ENCODE peak calls at places on chromosomes 2 and 18, in six cellular contexts. V is SJSA1, S is astrocyte, A is suprapubic skin, R is fibroblast of lung, P is PC-3. Q is an unnamed sample. For H3K36me3, the result is how much of the 10 kb centered on the place peaks cover.

GRCh38 chr2:65282492-65283053 is 54.9 kb downstream of the ACTR2 start:
- DNase-seq in A (no peak), S (no peak), R (no peak), P (no peak), V (no peak), Q (peak)

GRCh38 chr18:53780666-53781065 is 443.8 kb downstream of the MBD2 start:
- DNase-seq in R (no peak), A (no peak), S (no peak), V (no peak), P (no peak), Q (no peak)

GRCh38 chr2:224442092-224442999 is 40.4 kb upstream of the FAM124B start:
- DNase-seq in S (peak), V (no peak), R (peak), A (no peak), P (peak), Q (no peak)

GRCh38 chr2:221203138-221203537 is 369.0 kb downstream of the EPHA4 start:
- DNase-seq in S (no peak), A (no peak), P (no peak), R (no peak), V (no peak), Q (no peak)

GRCh38 chr2:3956344-3956743 is 253.0 kb downstream of the DCDC2C start:
- DNase-seq in R (no peak), P (no peak), V (no peak), S (no peak), A (no peak), Q (no peak)

GRCh38 chr2:224284134-224284946 is 117.6 kb downstream of the FAM124B start:
- DNase-seq in S (no peak), P (peak), A (no peak), V (peak), R (peak), Q (no peak)

GRCh38 chr2:178914259-178914849 is 107.1 kb upstream of the TTN start:
- DNase-seq in R (peak), A (peak), S (peak), V (peak), P (peak), Q (peak)

GRCh38 chr2:179541586-179541985 is 277.0 kb upstream of the SESTD1 start:
- DNase-seq in P (no peak), R (no peak), A (no peak), V (no peak), S (no peak), Q (no peak)

GRCh38 chr2:28810384-28811285 is at the start of gene SPDYA:
- DNase-seq in A (peak), V (peak), R (peak), S (peak), P (peak), Q (peak)

GRCh38 chr2:202172439-202173191 is 65.8 kb downstream of the SUMO1 start:
- DNase-seq in A (no peak), S (no peak), R (no peak), V (no peak), P (no peak), Q (no peak)
- H3K4me3 ChIP-seq in A (no peak), S (no peak), R (no peak), V (no peak), P (no peak), Q (no peak)

GRCh38 chr2:207103132-207103531 is 62.6 kb downstream of the KLF7 start:
- DNase-seq in P (no peak), V (no peak), S (no peak), A (no peak), R (no peak), Q (no peak)
- H3K36me3 ChIP-seq in P (under half), V (under half), S (under half), A (under half), R (under half), Q (under half)

GRCh38 chr18:5892772-5893431 is 2.4 kb downstream of the TMEM200C start:
- DNase-seq in V (no peak), S (no peak), R (no peak), A (no peak), P (no peak), Q (no peak)

GRCh38 chr18:5894215-5894612 is 1.1 kb downstream of the TMEM200C start:
- DNase-seq in S (no peak), A (no peak), V (no peak), P (no peak), R (no peak), Q (no peak)

GRCh38 chr18:5894613-5895299 is 566 bp downstream of the TMEM200C start:
- DNase-seq in A (no peak), S (peak), P (no peak), R (peak), V (peak), Q (no peak)

GRCh38 chr18:5895886-5896740 is 791 bp upstream of the TMEM200C start:
- DNase-seq in R (peak), P (peak), A (peak), S (peak), V (peak), Q (no peak)

GRCh38 chr18:5895300-5895885 is at the start of gene TMEM200C:
- DNase-seq in V (no peak), S (peak), R (peak), P (peak), A (no peak), Q (no peak)
- H3K4me3 ChIP-seq in V (peak), S (peak), R (peak), P (peak), A (peak), Q (peak)

DNA sequence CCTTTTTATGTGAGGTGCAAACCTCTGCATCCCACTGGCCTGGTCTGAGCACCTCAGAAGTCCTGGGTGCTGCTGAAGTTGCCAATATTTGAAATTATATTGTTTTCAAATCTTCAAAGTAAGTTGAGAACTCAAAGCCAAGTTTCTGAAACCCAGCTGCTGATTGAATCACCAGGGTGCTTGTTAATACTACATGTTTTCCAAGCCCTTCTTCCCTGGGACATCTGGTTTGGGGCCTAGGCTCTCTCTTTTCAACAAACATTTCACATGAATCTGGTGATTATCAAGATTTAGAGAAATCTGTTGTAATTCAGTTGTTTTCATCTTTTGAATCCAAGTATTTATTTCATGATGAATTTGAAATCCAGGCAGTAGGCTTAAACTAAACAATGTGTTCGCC is 24.4 kb downstream of the MLPH start:
- DNase-seq in S (no peak), R (peak), A (no peak), V (no peak), P (no peak), Q (no peak)
- H3K36me3 ChIP-seq in S (half or more), R (under half), A (under half), V (under half), P (half or more), Q (under half)

GRCh38 chr2:240589381-240589780 is 2.8 kb downstream of the CAPN10 start:
- DNase-seq in A (no peak), S (no peak), P (no peak), R (no peak), V (no peak), Q (no peak)

GRCh38 chr2:240586919-240587800 is 626 bp downstream of the CAPN10 start:
- DNase-seq in P (peak), R (no peak), A (no peak), V (no peak), S (no peak), Q (no peak)

GRCh38 chr2:240586198-240586918 is at the start of gene CAPN10:
- DNase-seq in A (peak), P (peak), R (peak), V (peak), S (peak), Q (peak)

GRCh38 chr2:240588669-240589068 is 2.1 kb downstream of the CAPN10 start:
- DNase-seq in P (no peak), A (no peak), S (no peak), R (no peak), V (no peak), Q (no peak)

DNA sequence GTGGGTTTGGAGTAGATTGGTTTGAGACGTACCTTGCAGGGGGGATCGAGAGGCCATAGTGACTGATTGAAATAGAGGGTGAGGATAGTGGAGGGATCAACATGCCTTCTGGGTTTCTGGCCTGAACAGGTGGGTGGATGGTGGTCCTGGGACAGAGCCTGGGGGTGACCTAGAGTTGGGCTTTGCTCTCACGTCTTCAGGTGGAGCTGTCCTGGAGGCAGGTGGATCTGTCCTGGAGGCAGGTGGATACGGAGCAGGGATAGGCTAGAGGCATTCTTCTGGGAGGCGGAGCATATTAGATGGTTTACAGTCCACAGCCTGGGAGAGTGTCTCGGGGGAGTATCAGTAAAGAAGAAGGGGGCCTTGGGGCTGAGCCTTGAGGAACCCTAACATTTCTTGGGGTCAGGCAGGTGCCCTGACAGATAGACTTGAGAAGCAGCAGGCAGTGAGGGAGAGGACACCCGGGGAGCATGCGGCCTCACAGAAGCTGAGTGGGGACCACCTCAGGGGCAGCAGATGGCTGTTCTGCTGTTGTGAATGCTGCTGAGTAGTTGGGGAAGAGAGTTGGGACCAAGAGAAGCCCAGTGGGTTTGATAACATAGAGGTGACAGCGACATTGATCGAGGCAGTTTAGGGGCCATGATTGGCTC is 1.6 kb downstream of the CAPN10 start:
- DNase-seq in A (no peak), R (no peak), P (no peak), V (no peak), S (no peak), Q (no peak)
- H3K4me3 ChIP-seq in A (peak), R (peak), P (peak), V (no peak), S (peak), Q (no peak)

DNA sequence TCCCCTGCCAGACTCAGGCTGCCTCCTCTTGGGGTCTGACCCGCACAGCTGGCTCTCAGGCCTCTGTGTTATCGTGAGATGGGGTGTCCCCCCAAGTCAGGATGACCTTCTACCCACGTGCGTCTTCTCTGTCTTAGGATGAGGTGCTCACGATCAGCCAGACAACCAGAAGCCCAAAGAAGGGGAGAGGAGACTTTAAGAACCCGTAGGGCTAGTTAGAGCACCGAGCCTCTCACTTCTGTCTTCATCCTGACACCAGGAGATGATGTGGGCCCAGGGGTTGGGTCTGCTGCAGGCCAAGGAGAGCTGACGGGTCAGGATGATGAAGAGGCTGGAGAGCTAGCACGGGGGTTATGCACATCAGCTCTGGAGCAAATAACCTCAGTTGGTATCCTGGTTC is 21.0 kb downstream of the CAPG start:
- DNase-seq in R (no peak), V (no peak), S (no peak), P (no peak), A (peak), Q (no peak)
- H3K36me3 ChIP-seq in R (under half), V (half or more), S (under half), P (under half), A (half or more), Q (under half)

GRCh38 chr2:235215248-235215647 is 263.4 kb downstream of the SH3BP4 start:
- DNase-seq in S (no peak), A (no peak), R (no peak), V (no peak), P (no peak), Q (no peak)
- H3K4me3 ChIP-seq in S (no peak), A (no peak), R (no peak), V (no peak), P (no peak), Q (no peak)

DNA sequence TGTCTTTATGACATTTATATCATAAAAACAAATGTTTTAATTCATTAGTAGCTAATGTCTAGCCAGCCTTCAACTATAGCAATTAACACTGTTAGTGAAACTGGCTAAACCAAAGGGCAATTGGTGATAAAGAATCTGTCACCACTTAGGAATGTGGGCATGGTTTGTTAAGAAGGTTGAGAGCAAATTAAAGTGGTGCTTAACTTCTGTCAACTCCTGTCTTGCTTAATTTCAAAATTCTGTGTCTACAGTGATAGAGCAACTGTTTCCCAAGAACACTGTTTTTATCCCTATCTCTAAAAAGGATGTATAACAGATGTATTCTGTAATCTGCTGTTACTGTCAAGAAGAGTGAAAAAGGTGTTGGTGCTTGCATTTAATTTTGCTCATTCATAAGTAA is 36.5 kb downstream of the CFAP36 start:
- DNase-seq in R (no peak), V (no peak), P (peak), A (no peak), S (peak), Q (no peak)
- H3K36me3 ChIP-seq in R (under half), V (half or more), P (under half), A (half or more), S (under half), Q (under half)

GRCh38 chr2:152335851-152336102 is 803 bp downstream of the FMNL2 start:
- DNase-seq in S (no peak), V (no peak), A (no peak), P (no peak), R (no peak), Q (no peak)

GRCh38 chr2:152336854-152337510 is 2.0 kb downstream of the FMNL2 start:
- DNase-seq in R (peak), V (peak), A (peak), P (peak), S (peak), Q (peak)

GRCh38 chr2:152336103-152336853 is 1.3 kb downstream of the FMNL2 start:
- DNase-seq in R (peak), A (peak), S (peak), P (peak), V (peak), Q (peak)

GRCh38 chr2:152334701-152335015 is 316 bp upstream of the FMNL2 start:
- DNase-seq in R (no peak), P (no peak), V (no peak), A (no peak), S (no peak), Q (no peak)

GRCh38 chr2:152335016-152335850 is at the start of gene FMNL2:
- DNase-seq in S (peak), R (peak), V (peak), P (peak), A (peak), Q (peak)
- H3K4me3 ChIP-seq in S (peak), R (peak), V (peak), P (peak), A (peak), Q (peak)

GRCh38 chr2:162773352-162773751 is 65.2 kb downstream of the KCNH7 start:
- DNase-seq in R (no peak), V (no peak), A (no peak), S (no peak), P (no peak), Q (no peak)
- H3K36me3 ChIP-seq in R (under half), V (under half), A (under half), S (under half), P (under half), Q (under half)

Q was measured in right atrium auricular region.